ENCODE peak calls at places on chromosomes 16 and 17, in five cellular contexts. One of them, this sample, is unnamed.

GRCh38 chr17:79064026-79064425 is 10.6 kb upstream of the ENGASE start:
- DNase-seq in neuronal stem cell: no peak
- DNase-seq in mesenchymal stem cell: no peak
- DNase-seq in H9: no peak
- DNase-seq in trophoblast cell: no peak
- DNase-seq in this sample: no peak

GRCh38 chr16:79296491-79296890 is 304.0 kb downstream of the MAF start:
- DNase-seq in neuronal stem cell: no peak
- DNase-seq in mesenchymal stem cell: no peak
- DNase-seq in H9: no peak
- DNase-seq in trophoblast cell: no peak
- DNase-seq in this sample: no peak

GRCh38 chr16:85078952-85079351 is 33.3 kb downstream of the CIBAR2 start:
- DNase-seq in neuronal stem cell: no peak
- DNase-seq in mesenchymal stem cell: no peak
- DNase-seq in H9: no peak
- DNase-seq in trophoblast cell: no peak
- DNase-seq in this sample: no peak

GRCh38 chr17:80034977-80035686 is 540 bp downstream of the TBC1D16 start:
- DNase-seq in neuronal stem cell: peak
- DNase-seq in mesenchymal stem cell: peak
- DNase-seq in H9: peak
- DNase-seq in trophoblast cell: no peak
- DNase-seq in this sample: no peak

GRCh38 chr17:50420419-50421112 is 5.5 kb upstream of the ACSF2 start:
- DNase-seq in neuronal stem cell: no peak
- DNase-seq in mesenchymal stem cell: no peak
- DNase-seq in H9: no peak
- DNase-seq in trophoblast cell: no peak
- DNase-seq in this sample: no peak

GRCh38 chr17:61540870-61541269 is 50.1 kb downstream of the NACA2 start:
- DNase-seq in neuronal stem cell: no peak
- DNase-seq in mesenchymal stem cell: no peak
- DNase-seq in H9: no peak
- DNase-seq in trophoblast cell: no peak
- DNase-seq in this sample: no peak

GRCh38 chr17:77444653-77445029 is 303.9 kb downstream of the SEC14L1 start:
- DNase-seq in neuronal stem cell: no peak
- DNase-seq in mesenchymal stem cell: peak
- DNase-seq in H9: no peak
- DNase-seq in trophoblast cell: no peak
- DNase-seq in this sample: no peak

GRCh38 chr17:13044713-13045112 is 26.9 kb upstream of the ELAC2 start:
- DNase-seq in neuronal stem cell: no peak
- DNase-seq in mesenchymal stem cell: no peak
- DNase-seq in H9: no peak
- DNase-seq in trophoblast cell: no peak
- DNase-seq in this sample: no peak

GRCh38 chr17:29401237-29401636 is 11.1 kb downstream of the TAOK1 start:
- DNase-seq in neuronal stem cell: no peak
- DNase-seq in mesenchymal stem cell: no peak
- DNase-seq in H9: no peak
- DNase-seq in trophoblast cell: no peak
- DNase-seq in this sample: no peak

GRCh38 chr17:1008008-1008761 is 11.3 kb downstream of the TIMM22 start:
- DNase-seq in neuronal stem cell: no peak
- DNase-seq in mesenchymal stem cell: no peak
- DNase-seq in H9: no peak
- DNase-seq in trophoblast cell: no peak
- DNase-seq in this sample: no peak

GRCh38 chr16:46650224-46650623 is 29.0 kb upstream of the SHCBP1 start:
- DNase-seq in neuronal stem cell: no peak
- DNase-seq in mesenchymal stem cell: peak
- DNase-seq in H9: no peak
- DNase-seq in trophoblast cell: peak
- DNase-seq in this sample: no peak

GRCh38 chr16:6605490-6605889 is 727.2 kb upstream of the RBFOX1 start:
- DNase-seq in neuronal stem cell: no peak
- DNase-seq in mesenchymal stem cell: no peak
- DNase-seq in H9: no peak
- DNase-seq in trophoblast cell: no peak
- DNase-seq in this sample: no peak

GRCh38 chr16:18942069-18942468 is 15.9 kb upstream of the SMG1 start:
- DNase-seq in neuronal stem cell: no peak
- DNase-seq in mesenchymal stem cell: no peak
- DNase-seq in H9: no peak
- DNase-seq in trophoblast cell: no peak
- DNase-seq in this sample: no peak
- H2BK12ac ChIP-seq in neuronal stem cell: no peak
- H2BK12ac ChIP-seq in mesenchymal stem cell: no peak
- H2BK12ac ChIP-seq in H9: no peak
- H2BK12ac ChIP-seq in trophoblast cell: no peak
- H2BK12ac ChIP-seq in this sample: no peak

GRCh38 chr16:52581530-52581929 is 34.6 kb upstream of the TOX3 start:
- DNase-seq in neuronal stem cell: no peak
- DNase-seq in mesenchymal stem cell: no peak
- DNase-seq in H9: no peak
- DNase-seq in trophoblast cell: no peak
- DNase-seq in this sample: no peak
- H2BK12ac ChIP-seq in neuronal stem cell: no peak
- H2BK12ac ChIP-seq in mesenchymal stem cell: no peak
- H2BK12ac ChIP-seq in H9: no peak
- H2BK12ac ChIP-seq in trophoblast cell: no peak
- H2BK12ac ChIP-seq in this sample: no peak

GRCh38 chr17:41723801-41724475 is 10.5 kb downstream of the HAP1 start:
- DNase-seq in neuronal stem cell: no peak
- DNase-seq in mesenchymal stem cell: no peak
- DNase-seq in H9: no peak
- DNase-seq in trophoblast cell: no peak
- DNase-seq in this sample: no peak
- H2BK12ac ChIP-seq in neuronal stem cell: no peak
- H2BK12ac ChIP-seq in mesenchymal stem cell: no peak
- H2BK12ac ChIP-seq in H9: no peak
- H2BK12ac ChIP-seq in trophoblast cell: no peak
- H2BK12ac ChIP-seq in this sample: no peak

GRCh38 chr17:70677783-70678647 is 508.7 kb downstream of the KCNJ2 start:
- DNase-seq in neuronal stem cell: no peak
- DNase-seq in mesenchymal stem cell: no peak
- DNase-seq in H9: peak
- DNase-seq in trophoblast cell: no peak
- DNase-seq in this sample: no peak
- H2BK12ac ChIP-seq in neuronal stem cell: no peak
- H2BK12ac ChIP-seq in mesenchymal stem cell: no peak
- H2BK12ac ChIP-seq in H9: no peak
- H2BK12ac ChIP-seq in trophoblast cell: no peak
- H2BK12ac ChIP-seq in this sample: no peak